ENCODE peak calls at places on chromosome 2, in five cellular contexts. One of them, this sample, is unnamed.
A peak's percentile ranks its signal among the peaks of the same experiment; 100 is the strongest.

GRCh38 chr2:1769703-1770422 is 25.5 kb upstream of the PXDN start:
- DNase-seq in endothelial cell of umbilical vein: peak; percentile 51
- DNase-seq in HepG2: peak; percentile 65
- DNase-seq in GM12878: no peak
- DNase-seq in A549: peak; percentile 74
- DNase-seq in this sample: peak; percentile 69

GRCh38 chr2:202405798-202406197 is 29.7 kb downstream of the BMPR2 start:
- DNase-seq in GM12878: no peak
- DNase-seq in endothelial cell of umbilical vein: no peak
- DNase-seq in HepG2: no peak
- DNase-seq in A549: no peak
- DNase-seq in this sample: no peak

GRCh38 chr2:147631294-147631693 is 213.5 kb upstream of the ACVR2A start:
- DNase-seq in HepG2: no peak
- DNase-seq in endothelial cell of umbilical vein: no peak
- DNase-seq in GM12878: no peak
- DNase-seq in A549: no peak
- DNase-seq in this sample: no peak

GRCh38 chr2:11753886-11754704 is 7.7 kb downstream of the LPIN1 start:
- DNase-seq in A549: peak; percentile 37
- DNase-seq in HepG2: no peak
- DNase-seq in GM12878: peak; percentile 48
- DNase-seq in endothelial cell of umbilical vein: peak; percentile 86
- DNase-seq in this sample: no peak

GRCh38 chr2:166916987-166917386 is 28.7 kb downstream of the XIRP2 start:
- DNase-seq in GM12878: no peak
- DNase-seq in A549: no peak
- DNase-seq in HepG2: no peak
- DNase-seq in endothelial cell of umbilical vein: no peak
- DNase-seq in this sample: no peak

GRCh38 chr2:222745836-222746559 is 74.5 kb downstream of the MOGAT1 start:
- DNase-seq in GM12878: no peak
- DNase-seq in endothelial cell of umbilical vein: no peak
- DNase-seq in HepG2: no peak
- DNase-seq in A549: no peak
- DNase-seq in this sample: no peak

GRCh38 chr2:127627740-127628571 is 18.0 kb upstream of the GPR17 start:
- DNase-seq in endothelial cell of umbilical vein: no peak
- DNase-seq in A549: no peak
- DNase-seq in HepG2: no peak
- DNase-seq in GM12878: no peak
- DNase-seq in this sample: no peak

GRCh38 chr2:216833076-216833475 is 26.8 kb downstream of the TNP1 start:
- DNase-seq in GM12878: no peak
- DNase-seq in A549: no peak
- DNase-seq in HepG2: no peak
- DNase-seq in endothelial cell of umbilical vein: no peak
- DNase-seq in this sample: no peak

GRCh38 chr2:189500456-189501160 is 59.3 kb downstream of the WDR75 start:
- DNase-seq in GM12878: no peak
- DNase-seq in endothelial cell of umbilical vein: peak; percentile 4
- DNase-seq in A549: no peak
- DNase-seq in HepG2: no peak
- DNase-seq in this sample: no peak

GRCh38 chr2:128346811-128347558 is 28.3 kb upstream of the HS6ST1 start:
- DNase-seq in endothelial cell of umbilical vein: no peak
- DNase-seq in GM12878: no peak
- DNase-seq in A549: no peak
- DNase-seq in HepG2: no peak
- DNase-seq in this sample: no peak

GRCh38 chr2:37215255-37215654 is 16.1 kb downstream of the CEBPZ start:
- DNase-seq in A549: no peak
- DNase-seq in GM12878: no peak
- DNase-seq in HepG2: no peak
- DNase-seq in endothelial cell of umbilical vein: peak; percentile 4
- DNase-seq in this sample: no peak

GRCh38 chr2:64291181-64291580 is 147.0 kb upstream of the PELI1 start:
- DNase-seq in A549: peak; percentile 67
- DNase-seq in GM12878: no peak
- DNase-seq in endothelial cell of umbilical vein: no peak
- DNase-seq in HepG2: no peak
- DNase-seq in this sample: no peak

GRCh38 chr2:28658369-28658768 is 93.3 kb upstream of the PPP1CB start:
- DNase-seq in GM12878: no peak
- DNase-seq in A549: no peak
- DNase-seq in endothelial cell of umbilical vein: no peak
- DNase-seq in HepG2: no peak
- DNase-seq in this sample: no peak

GRCh38 chr2:60532421-60532820 is 21.0 kb downstream of the BCL11A start:
- DNase-seq in A549: no peak
- DNase-seq in HepG2: no peak
- DNase-seq in GM12878: no peak
- DNase-seq in endothelial cell of umbilical vein: no peak
- DNase-seq in this sample: no peak

GRCh38 chr2:22626621-22627020 is 758.4 kb upstream of the KLHL29 start:
- DNase-seq in A549: peak; percentile 15
- DNase-seq in HepG2: no peak
- DNase-seq in endothelial cell of umbilical vein: no peak
- DNase-seq in GM12878: no peak
- DNase-seq in this sample: no peak

GRCh38 chr2:38073211-38074005 is 2.5 kb downstream of the CYP1B1 start:
- DNase-seq in HepG2: no peak
- DNase-seq in endothelial cell of umbilical vein: no peak
- DNase-seq in GM12878: no peak
- DNase-seq in A549: peak; percentile 26
- DNase-seq in this sample: no peak

GRCh38 chr2:174878537-174879147 is 114.4 kb upstream of the CHRNA1 start:
- DNase-seq in A549: no peak
- DNase-seq in HepG2: no peak
- DNase-seq in endothelial cell of umbilical vein: peak; percentile 82
- DNase-seq in GM12878: no peak
- DNase-seq in this sample: no peak

GRCh38 chr2:234363011-234363487 is 133.8 kb downstream of the ARL4C start:
- DNase-seq in A549: peak; percentile 98
- DNase-seq in endothelial cell of umbilical vein: no peak
- DNase-seq in HepG2: peak; percentile 83
- DNase-seq in GM12878: no peak
- DNase-seq in this sample: no peak

GRCh38 chr2:62369549-62370164 is 136.3 kb downstream of the TMEM17 start:
- DNase-seq in GM12878: no peak
- DNase-seq in HepG2: no peak
- DNase-seq in endothelial cell of umbilical vein: no peak
- DNase-seq in A549: no peak
- DNase-seq in this sample: no peak

GRCh38 chr2:207257291-207258190 is 91.8 kb upstream of the KLF7 start:
- DNase-seq in HepG2: no peak
- DNase-seq in GM12878: no peak
- DNase-seq in endothelial cell of umbilical vein: no peak
- DNase-seq in A549: no peak
- DNase-seq in this sample: no peak

GRCh38 chr2:207260947-207261346 is 95.2 kb upstream of the KLF7 start:
- DNase-seq in A549: no peak
- DNase-seq in endothelial cell of umbilical vein: no peak
- DNase-seq in GM12878: no peak
- DNase-seq in HepG2: no peak
- DNase-seq in this sample: no peak

GRCh38 chr2:207258191-207258991 is 92.6 kb upstream of the KLF7 start:
- DNase-seq in HepG2: no peak
- DNase-seq in GM12878: no peak
- DNase-seq in endothelial cell of umbilical vein: peak; percentile 90
- DNase-seq in A549: peak; percentile 97
- DNase-seq in this sample: no peak

GRCh38 chr2:207256476-207257207 is 90.9 kb upstream of the KLF7 start:
- DNase-seq in HepG2: no peak
- DNase-seq in GM12878: no peak
- DNase-seq in endothelial cell of umbilical vein: no peak
- DNase-seq in A549: no peak
- DNase-seq in this sample: no peak

GRCh38 chr2:207260021-207260420 is 94.3 kb upstream of the KLF7 start:
- DNase-seq in A549: no peak
- DNase-seq in endothelial cell of umbilical vein: no peak
- DNase-seq in HepG2: no peak
- DNase-seq in GM12878: no peak
- DNase-seq in this sample: no peak
- TF ChIP-seq MYC in A549: no peak
- TF ChIP-seq MYC in endothelial cell of umbilical vein: no peak
- TF ChIP-seq MYC in HepG2: no peak
- TF ChIP-seq MYC in GM12878: no peak
- TF ChIP-seq MYC in this sample: no peak

GRCh38 chr2:114543106-114543806 is 100.8 kb downstream of the DPP10 start:
- DNase-seq in endothelial cell of umbilical vein: no peak
- DNase-seq in HepG2: peak; percentile 68
- DNase-seq in A549: peak; percentile 19
- DNase-seq in GM12878: no peak
- DNase-seq in this sample: no peak
- H3K27ac ChIP-seq in endothelial cell of umbilical vein: no peak overlapping the region
- H3K27ac ChIP-seq in HepG2: no peak overlapping the region
- H3K27ac ChIP-seq in A549: no peak overlapping the region
- H3K27ac ChIP-seq in GM12878: no peak overlapping the region
- H3K27ac ChIP-seq in this sample: no peak overlapping the region

DNA sequence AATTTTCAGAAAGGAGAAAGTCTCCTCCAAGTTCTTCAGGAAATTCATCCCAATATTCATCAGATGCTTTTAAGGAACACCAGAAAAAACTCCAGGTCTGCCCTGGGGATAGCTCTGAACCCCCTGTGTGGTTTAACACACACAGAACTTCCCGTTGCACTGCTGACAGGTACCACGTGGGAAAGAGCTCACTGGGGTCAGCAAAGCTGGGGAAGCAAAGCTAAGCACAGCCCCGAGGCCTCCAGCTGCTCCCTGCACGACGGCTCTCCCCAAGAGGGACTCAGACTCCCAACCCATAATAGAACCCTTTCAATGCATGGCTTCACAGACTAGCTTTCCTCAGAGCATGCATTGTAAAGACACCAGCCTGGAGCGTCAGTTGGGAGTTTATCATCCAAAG is 28.0 kb downstream of the ADI1 start:
- DNase-seq in GM12878: no peak
- DNase-seq in HepG2: no peak
- DNase-seq in endothelial cell of umbilical vein: no peak
- DNase-seq in A549: no peak
- DNase-seq in this sample: no peak
- TF ChIP-seq MYC in GM12878: no peak
- TF ChIP-seq MYC in HepG2: peak; percentile 14
- TF ChIP-seq MYC in endothelial cell of umbilical vein: no peak
- TF ChIP-seq MYC in A549: no peak
- TF ChIP-seq MYC in this sample: no peak

DNA sequence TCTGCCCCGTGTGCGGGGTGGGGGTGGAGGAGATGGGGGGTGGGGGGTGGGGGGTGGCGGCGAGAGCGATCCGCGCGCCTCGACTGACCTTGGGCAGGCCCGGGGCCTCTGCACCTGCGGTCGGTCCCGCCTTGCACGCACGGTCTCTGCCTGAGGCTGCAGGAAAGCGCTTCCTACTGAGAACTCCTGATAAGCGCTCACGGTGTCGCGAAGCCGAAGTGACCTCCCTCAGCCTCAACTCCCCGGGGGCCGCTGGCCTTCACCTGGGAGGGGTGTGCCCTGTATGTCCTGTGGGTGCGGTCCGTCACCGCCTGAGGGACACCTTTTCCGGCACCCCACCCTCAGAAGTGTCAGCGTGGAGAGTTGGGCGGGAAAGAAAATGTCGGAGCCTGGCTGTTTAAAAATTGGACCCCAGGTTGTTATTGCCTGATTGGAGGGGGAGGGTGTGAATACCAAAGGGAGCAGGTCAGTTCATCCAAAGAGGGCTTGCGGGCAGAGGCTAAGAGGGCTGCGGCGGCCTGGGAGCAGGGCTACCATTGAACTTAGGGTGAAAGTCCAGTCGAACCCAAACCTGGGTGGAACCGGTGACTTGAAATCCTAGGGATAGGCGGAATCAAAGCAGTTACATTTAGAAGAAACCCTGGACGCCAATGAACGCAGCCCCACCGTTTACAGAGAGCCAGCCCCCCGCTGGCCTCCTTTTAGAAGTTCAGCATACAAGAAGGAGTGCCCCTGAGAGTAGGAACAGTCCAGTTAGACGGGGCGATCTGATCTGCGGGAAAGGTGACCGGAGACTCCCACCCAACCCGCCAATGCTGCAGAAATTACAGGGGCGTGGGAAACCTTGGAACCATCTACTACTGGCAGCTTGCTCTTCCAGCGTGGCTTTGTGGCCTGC is 1.2 kb downstream of the MAL start:
- DNase-seq in A549: no peak
- DNase-seq in HepG2: no peak
- DNase-seq in GM12878: no peak
- DNase-seq in endothelial cell of umbilical vein: no peak
- DNase-seq in this sample: no peak
- H3K27ac ChIP-seq in A549: no peak overlapping the region
- H3K27ac ChIP-seq in HepG2: no peak overlapping the region
- H3K27ac ChIP-seq in GM12878: no peak overlapping the region
- H3K27ac ChIP-seq in endothelial cell of umbilical vein: no peak overlapping the region
- H3K27ac ChIP-seq in this sample: no peak overlapping the region

GRCh38 chr2:200064879-200065278 is 109.5 kb downstream of the MAIP1 start:
- DNase-seq in endothelial cell of umbilical vein: no peak
- DNase-seq in HepG2: no peak
- DNase-seq in GM12878: no peak
- DNase-seq in A549: no peak
- DNase-seq in this sample: no peak

GRCh38 chr2:200068642-200069041 is 113.3 kb downstream of the MAIP1 start:
- DNase-seq in endothelial cell of umbilical vein: no peak
- DNase-seq in A549: no peak
- DNase-seq in GM12878: no peak
- DNase-seq in HepG2: no peak
- DNase-seq in this sample: no peak

GRCh38 chr2:200065477-200065876 is 110.1 kb downstream of the MAIP1 start:
- DNase-seq in HepG2: no peak
- DNase-seq in GM12878: no peak
- DNase-seq in A549: no peak
- DNase-seq in endothelial cell of umbilical vein: no peak
- DNase-seq in this sample: no peak

GRCh38 chr2:200063155-200063554 is 107.8 kb downstream of the MAIP1 start:
- DNase-seq in HepG2: no peak
- DNase-seq in endothelial cell of umbilical vein: no peak
- DNase-seq in GM12878: no peak
- DNase-seq in A549: no peak
- DNase-seq in this sample: no peak
- TF ChIP-seq MYC in HepG2: no peak
- TF ChIP-seq MYC in endothelial cell of umbilical vein: no peak
- TF ChIP-seq MYC in GM12878: no peak
- TF ChIP-seq MYC in A549: no peak
- TF ChIP-seq MYC in this sample: no peak

This sample was measured in K562.